ENCODE peak calls at places on chromosomes 16 and 17, in five cellular contexts. I is HepG2, W is NB4, Y is GM12878, A is endothelial cell of umbilical vein. S is an unnamed sample.

GRCh38 chr17:5531019-5531418 is 44.7 kb downstream of the MIS12 start:
- DNase-seq in I (no peak), W (no peak), Y (no peak), A (no peak), S (no peak)

GRCh38 chr16:27305342-27305741 is 8.4 kb upstream of the IL4R start:
- DNase-seq in I (no peak), W (peak), Y (no peak), A (peak), S (no peak)

GRCh38 chr17:74957935-74958549 is 14.5 kb downstream of the HID1 start:
- DNase-seq in I (peak), W (peak), Y (no peak), A (peak), S (peak)

GRCh38 chr17:65163990-65164495 is 26.9 kb downstream of the RGS9 start:
- DNase-seq in I (peak), W (peak), Y (no peak), A (no peak), S (peak)

GRCh38 chr17:64507418-64507766 is 615 bp downstream of the CEP95 start:
- DNase-seq in I (peak), W (peak), Y (no peak), A (peak), S (peak)

GRCh38 chr16:81940781-81941560 is 70.3 kb downstream of the SDR42E1 start:
- DNase-seq in I (peak), W (peak), Y (no peak), A (peak), S (peak)

GRCh38 chr17:76255801-76256429 is 9.2 kb upstream of the UBALD2 start:
- DNase-seq in I (no peak), W (no peak), Y (no peak), A (no peak), S (no peak)

GRCh38 chr17:6708357-6708961 is 4.7 kb downstream of the SLC13A5 start:
- DNase-seq in I (no peak), W (no peak), Y (no peak), A (no peak), S (no peak)

GRCh38 chr17:29613371-29613837 is 9.3 kb downstream of the CORO6 start:
- DNase-seq in I (peak), W (peak), Y (no peak), A (peak), S (peak)

GRCh38 chr17:75326587-75326955 is 37.3 kb upstream of the SLC25A19 start:
- DNase-seq in I (no peak), W (peak), Y (no peak), A (no peak), S (no peak)

GRCh38 chr16:3484328-3485096 is 10.8 kb downstream of the C16orf90 start:
- DNase-seq in I (no peak), W (no peak), Y (no peak), A (no peak), S (no peak)

GRCh38 chr16:27455700-27456099 is 53.7 kb downstream of the IL21R start:
- DNase-seq in I (no peak), W (no peak), Y (no peak), A (peak), S (no peak)

GRCh38 chr17:75155191-75155601 is 884 bp upstream of the JPT1 start:
- DNase-seq in I (no peak), W (no peak), Y (no peak), A (no peak), S (no peak)

GRCh38 chr17:28853295-28853694 is 1.5 kb upstream of the ERAL1 start:
- DNase-seq in I (no peak), W (no peak), Y (no peak), A (no peak), S (no peak)

GRCh38 chr16:50653633-50654524 is 27.2 kb downstream of the SNX20 start:
- DNase-seq in I (no peak), W (no peak), Y (no peak), A (no peak), S (no peak)

GRCh38 chr17:73888875-73889274 is 244.6 kb upstream of the SDK2 start:
- DNase-seq in I (no peak), W (no peak), Y (no peak), A (no peak), S (no peak)

GRCh38 chr17:31467502-31468256 is 76.2 kb downstream of the RAB11FIP4 start:
- DNase-seq in I (peak), W (no peak), Y (no peak), A (peak), S (no peak)
- TF ChIP-seq MYC in I (peak), W (no peak), Y (no peak), A (no peak), S (no peak)

GRCh38 chr16:19102187-19102872 is 11.4 kb upstream of the ITPRIPL2 start:
- DNase-seq in I (no peak), W (no peak), Y (no peak), A (no peak), S (no peak)
- TF ChIP-seq MYC in I (no peak), W (no peak), Y (no peak), A (no peak), S (no peak)

DNA sequence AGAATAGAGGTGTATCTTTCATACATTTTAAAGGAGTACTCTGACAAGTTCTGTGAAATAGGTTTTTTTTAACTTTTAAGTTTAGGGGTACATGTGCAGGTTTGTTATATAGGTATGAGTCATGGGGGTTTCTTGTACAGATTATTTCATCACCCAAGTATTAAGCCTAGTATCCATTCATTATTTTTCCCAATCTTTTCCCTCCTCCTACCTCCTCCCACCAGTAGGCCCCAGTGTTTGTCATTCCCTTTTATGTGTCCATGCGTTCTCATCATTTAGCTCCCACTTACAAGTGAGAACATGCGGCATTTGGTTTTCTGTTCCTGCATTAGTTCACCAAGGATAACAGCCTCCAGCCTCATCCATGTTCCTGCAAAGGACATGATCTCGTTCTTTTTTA is 175.5 kb downstream of the CYB561 start:
- DNase-seq in I (no peak), W (no peak), Y (no peak), A (no peak), S (no peak)
- TF ChIP-seq MYC in I (no peak), W (no peak), Y (no peak), A (no peak), S (no peak)

DNA sequence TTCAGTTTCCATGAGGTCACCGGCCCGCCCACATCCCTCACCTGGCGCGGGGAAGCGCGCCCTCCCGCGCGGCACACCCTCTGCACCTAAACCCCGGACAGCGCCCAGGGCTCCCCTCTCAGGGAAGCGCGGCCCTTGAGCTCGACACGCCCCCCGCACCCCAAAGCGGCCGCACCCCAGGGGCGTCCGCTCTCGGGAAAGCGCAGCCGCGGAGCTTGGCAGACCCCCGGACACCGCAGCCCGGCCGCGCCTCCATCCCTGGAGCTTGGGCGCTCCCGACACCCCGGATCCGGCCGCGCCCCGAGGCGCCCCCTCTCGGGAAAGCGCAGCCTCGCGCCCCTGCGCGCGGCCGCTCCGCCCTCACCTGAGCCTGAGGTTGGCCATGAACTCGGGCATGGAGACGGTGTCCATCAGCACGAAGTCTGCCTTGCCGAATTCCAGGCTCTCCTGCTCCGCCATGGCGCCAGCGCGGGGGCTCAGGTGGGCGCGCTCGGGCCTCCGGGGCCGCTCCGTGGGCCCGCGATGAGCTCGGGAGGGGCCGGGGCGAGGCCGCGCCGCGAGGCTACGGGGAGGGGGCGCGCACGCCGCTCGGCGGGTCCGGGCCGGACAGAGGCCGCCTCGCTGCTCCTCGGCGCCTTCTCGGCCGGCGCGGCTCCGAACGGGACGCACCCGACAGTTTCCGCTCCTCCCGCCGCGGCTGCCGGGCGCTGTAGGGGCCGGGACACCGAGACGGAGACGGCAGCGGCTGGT is at the start of gene MYO1D:
- DNase-seq in I (peak), W (no peak), Y (no peak), A (no peak), S (peak)
- TF ChIP-seq MYC in I (peak), W (no peak), Y (no peak), A (no peak), S (no peak)

DNA sequence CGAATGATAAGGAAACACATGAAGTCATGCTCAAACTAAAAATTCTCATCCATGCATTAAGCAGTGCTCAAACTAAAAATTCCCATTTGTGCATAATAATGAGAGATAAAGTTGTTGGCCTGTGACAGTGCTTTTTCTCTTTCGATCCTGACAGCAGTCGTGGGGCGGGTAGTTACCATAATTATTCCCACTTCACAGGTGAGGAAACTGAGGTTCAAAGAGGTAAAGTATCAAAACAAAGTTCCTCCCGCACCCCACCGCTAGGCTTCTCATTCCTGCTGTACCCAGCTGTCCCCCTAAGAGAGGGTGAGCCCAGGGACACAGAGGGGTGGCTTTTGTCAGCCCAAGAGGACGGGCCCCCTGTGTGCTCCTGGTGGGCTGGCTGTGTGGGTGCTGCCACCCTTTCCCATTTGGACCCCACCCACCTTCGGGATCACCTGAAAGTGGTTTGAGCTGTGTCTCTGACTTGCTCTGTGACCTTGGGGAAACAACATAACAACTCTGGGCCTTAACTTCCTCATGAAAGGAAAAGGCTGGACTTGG is 92.6 kb downstream of the CLEC16A start:
- DNase-seq in I (no peak), W (no peak), Y (no peak), A (no peak), S (no peak)
- TF ChIP-seq MYC in I (no peak), W (no peak), Y (no peak), A (no peak), S (no peak)

GRCh38 chr16:73368715-73369114 is 320.8 kb upstream of the ZFHX3 start:
- DNase-seq in I (no peak), W (no peak), Y (no peak), A (no peak), S (no peak)

GRCh38 chr16:73369841-73370240 is 321.9 kb upstream of the ZFHX3 start:
- DNase-seq in I (no peak), W (no peak), Y (no peak), A (no peak), S (no peak)

DNA sequence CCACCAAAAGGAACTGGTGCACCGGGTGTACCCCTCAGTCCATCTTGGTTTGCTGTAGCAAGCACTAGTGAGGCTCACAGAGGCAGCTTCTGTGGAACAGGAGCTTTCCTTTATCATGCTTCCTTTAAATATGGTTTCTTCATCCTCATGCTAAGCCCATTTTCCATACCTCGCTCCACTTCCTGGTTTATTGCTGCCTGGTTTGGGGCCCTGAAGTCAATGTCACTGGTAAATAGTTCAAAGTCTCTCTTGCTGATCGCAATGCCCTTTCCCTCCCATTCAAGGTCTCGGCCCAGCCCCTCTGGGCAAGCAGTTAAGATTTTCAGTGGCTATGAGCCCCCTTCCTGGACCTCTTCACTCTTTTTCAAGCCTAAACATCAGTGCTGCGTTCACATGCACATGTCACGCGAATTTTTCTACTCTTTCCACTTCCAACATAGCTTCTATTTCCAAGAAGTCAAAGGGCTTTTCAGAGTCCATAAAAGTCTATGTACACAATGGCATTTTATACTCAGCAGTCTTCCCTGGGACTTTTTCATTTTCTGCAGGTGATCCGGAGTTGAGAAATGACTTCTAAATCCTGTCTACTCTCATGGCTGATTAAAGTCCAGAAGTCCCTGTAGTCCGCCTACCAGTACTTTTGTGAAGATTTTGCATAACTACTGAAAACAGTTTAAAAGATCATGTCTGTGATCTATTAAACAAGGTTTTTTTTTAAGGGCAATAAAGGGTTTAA is 323.8 kb upstream of the ZFHX3 start:
- DNase-seq in I (no peak), W (no peak), Y (no peak), A (no peak), S (no peak)
- TF ChIP-seq MYC in I (no peak), W (no peak), Y (no peak), A (no peak), S (no peak)

DNA sequence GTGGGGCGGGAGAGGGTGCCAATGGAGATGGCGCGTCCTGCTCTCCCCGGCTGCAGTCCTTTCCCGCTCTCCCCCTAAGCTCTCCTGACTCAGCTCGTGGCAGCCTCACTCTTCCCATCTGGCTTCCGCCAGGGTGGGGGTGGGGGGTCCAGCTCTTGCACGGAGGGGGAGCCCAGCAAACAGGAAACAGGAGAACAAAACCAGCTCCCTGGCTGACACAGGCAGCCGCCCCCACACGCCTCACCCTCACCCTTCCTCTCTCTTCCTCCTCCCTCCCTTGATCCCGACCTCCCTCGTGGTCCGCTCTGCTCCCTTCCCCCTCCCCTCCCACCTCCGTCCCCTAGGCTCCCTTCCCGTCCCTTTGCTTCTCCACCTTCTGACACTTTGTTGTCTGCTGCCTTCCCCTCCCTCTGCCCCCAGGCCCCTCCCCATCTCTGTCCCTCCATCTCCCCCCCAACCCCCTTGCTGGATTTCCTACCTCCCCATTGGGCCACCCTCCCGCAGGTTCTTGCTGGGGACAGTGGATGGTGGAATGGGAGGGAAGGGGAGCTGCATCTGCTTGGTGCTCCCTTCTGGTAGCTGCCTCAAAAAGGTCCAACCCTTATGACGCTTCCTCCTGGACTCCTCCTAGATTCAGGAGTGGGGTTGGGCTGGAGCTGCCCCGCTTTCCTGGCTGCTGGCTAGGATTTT is 23.7 kb downstream of the ARHGAP23 start:
- DNase-seq in I (no peak), W (peak), Y (no peak), A (peak), S (no peak)
- TF ChIP-seq MYC in I (no peak), W (no peak), Y (no peak), A (peak), S (no peak)

S was measured in A549.